ENCODE peak calls at places on chromosomes 12 and 14, in five cellular contexts. I, Z, Q, V and S are unnamed samples.

GRCh38 chr14:95200404-95200803 is 43.1 kb upstream of the DICER1 start:
- DNase-seq in Q (no peak), V (no peak), I (no peak), Z (peak; percentile 60), S (no peak)

GRCh38 chr14:40139657-40140056 is 707.4 kb upstream of the FBXO33 start:
- DNase-seq in V (no peak), Q (no peak), Z (no peak), I (no peak), S (no peak)

GRCh38 chr12:6607751-6608591 is 792 bp upstream of the CHD4 start:
- DNase-seq in V (peak; percentile 50), Q (peak; percentile 74), I (peak; percentile 89), Z (peak; percentile 82), S (no peak)

GRCh38 chr14:66782853-66783252 is 274.9 kb downstream of the GPHN start:
- DNase-seq in Z (no peak), Q (no peak), V (no peak), I (no peak), S (no peak)

GRCh38 chr14:81412779-81413178 is 12.7 kb upstream of the STON2 start:
- DNase-seq in V (no peak), Z (no peak), Q (no peak), I (no peak), S (no peak)

GRCh38 chr12:46187023-46187422 is 81.8 kb downstream of the SLC38A1 start:
- DNase-seq in Q (no peak), I (no peak), V (peak; percentile 60), Z (peak; percentile 31), S (no peak)

GRCh38 chr12:6285063-6285477 is 25.4 kb upstream of the PLEKHG6 start:
- DNase-seq in Z (peak; percentile 68), V (peak; percentile 68), I (peak; percentile 73), Q (peak; percentile 69), S (no peak)

GRCh38 chr14:42556551-42556950 is 949.9 kb downstream of the LRFN5 start:
- DNase-seq in Z (no peak), I (no peak), V (no peak), Q (no peak), S (no peak)

GRCh38 chr12:43540474-43540873 is 11.5 kb downstream of the ADAMTS20 start:
- DNase-seq in V (no peak), I (no peak), Q (no peak), Z (no peak), S (no peak)

DNA sequence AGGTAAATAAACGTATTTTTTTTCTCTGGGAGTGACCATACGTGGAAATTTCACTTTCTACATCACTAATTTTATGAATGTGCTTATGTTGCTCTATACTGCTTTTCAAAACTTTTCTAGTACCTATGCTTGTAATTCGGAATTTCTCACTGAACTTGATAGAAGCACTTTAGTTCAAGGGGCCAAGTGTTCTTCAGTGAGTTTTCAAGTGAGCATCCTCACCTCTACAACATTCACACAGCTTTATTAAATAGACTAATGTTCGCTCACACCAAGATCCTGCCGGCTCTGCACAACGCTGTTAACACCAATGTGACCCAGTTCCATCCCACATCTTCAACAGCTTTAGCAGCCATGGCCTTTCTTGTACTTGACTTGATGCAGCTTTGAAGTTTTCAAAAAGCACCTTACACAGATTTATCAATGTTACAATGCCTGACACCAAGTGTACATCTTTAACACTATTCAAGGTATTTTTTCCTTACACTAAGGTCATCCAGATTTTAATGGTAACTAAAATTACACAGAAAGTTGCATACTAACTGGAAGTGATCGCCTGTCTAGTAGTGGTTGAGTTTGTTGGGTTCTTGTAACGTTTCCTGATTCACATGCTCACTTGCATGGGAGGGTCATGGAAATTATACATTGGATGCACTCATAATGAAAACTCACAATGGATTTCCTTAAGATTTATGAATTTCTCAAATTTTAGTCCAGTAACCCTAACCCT is 4.5 kb downstream of the UBC start:
- DNase-seq in Q (no peak), I (peak; percentile 82), V (no peak), Z (peak; percentile 40), S (no peak)
- TF ChIP-seq POLR2A in Q (no peak), I (peak; percentile 42), V (no peak), Z (no peak), S (no peak)

GRCh38 chr12:89709157-89709993 is 737 bp upstream of the ATP2B1 start:
- DNase-seq in Q (peak; percentile 100), V (peak; percentile 99), Z (peak; percentile 99), I (peak; percentile 100), S (peak; percentile 100)

GRCh38 chr12:89710873-89711179 is 2.2 kb upstream of the ATP2B1 start:
- DNase-seq in Z (no peak), V (no peak), I (no peak), Q (no peak), S (no peak)

GRCh38 chr12:89708793-89709156 is at the start of gene ATP2B1:
- DNase-seq in Z (peak; percentile 90), V (peak; percentile 61), Q (peak; percentile 92), I (peak; percentile 88), S (peak; percentile 97)

GRCh38 chr12:89707992-89708792 is 446 bp downstream of the ATP2B1 start:
- DNase-seq in V (no peak), Q (peak; percentile 36), I (peak; percentile 22), Z (peak; percentile 45), S (peak; percentile 35)

GRCh38 chr12:89709994-89710872 is 1.6 kb upstream of the ATP2B1 start:
- DNase-seq in Z (peak; percentile 35), Q (peak; percentile 52), I (no peak), V (peak; percentile 36), S (peak; percentile 94)
- H3K4me3 ChIP-seq in Z (peak overlapping the region; percentile 62), Q (peak overlapping the region; percentile 91), I (peak overlapping the region; percentile 91), V (peak overlapping the region; percentile 59), S (peak overlapping the region; percentile 83)

GRCh38 chr14:69625299-69626131 is 14.1 kb downstream of the SUSD6 start:
- DNase-seq in I (no peak), Q (peak; percentile 55), V (peak; percentile 52), Z (peak; percentile 48), S (no peak)
- TF ChIP-seq POLR2A in I (no peak), Q (no peak), V (no peak), Z (peak; percentile 18), S (no peak)

DNA sequence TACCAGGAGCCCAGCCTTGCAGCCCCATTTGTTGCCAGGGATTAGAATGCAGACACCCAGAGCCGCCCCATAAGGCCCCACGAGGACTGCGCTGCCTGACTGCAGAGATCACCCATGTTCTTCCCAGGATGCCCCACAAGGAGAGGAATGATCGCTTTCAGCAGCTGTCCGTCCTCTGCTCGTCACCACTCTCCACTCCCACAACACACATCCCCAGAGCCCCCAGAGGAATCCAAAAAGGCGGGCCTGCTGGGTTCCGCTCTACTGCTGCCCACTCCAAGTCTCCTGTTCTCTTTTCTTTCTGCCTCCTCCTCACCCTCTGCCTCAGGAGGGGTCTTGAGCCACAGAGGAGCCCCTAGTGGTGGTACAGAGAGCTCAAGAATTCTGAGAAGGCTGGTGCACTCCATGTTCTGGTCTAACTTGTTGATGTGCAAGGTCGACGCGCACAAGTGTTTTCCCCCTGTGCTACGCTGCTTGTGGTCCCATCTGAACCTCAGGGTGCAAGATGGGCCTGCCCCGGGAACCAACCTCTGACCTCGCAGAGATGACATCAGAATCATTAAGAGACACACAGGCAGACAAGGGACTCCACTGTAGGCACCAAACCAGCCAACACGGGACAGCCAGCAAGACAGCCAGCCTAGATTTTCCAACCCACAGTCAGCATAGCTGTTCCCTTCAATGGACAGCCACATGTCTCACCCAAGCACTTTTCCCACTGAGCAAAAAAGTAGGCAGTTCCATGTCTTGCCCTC is 30.0 kb downstream of the PXN start:
- DNase-seq in I (peak; percentile 47), Q (no peak), Z (no peak), V (no peak), S (no peak)
- H3K4me3 ChIP-seq in I (no peak overlapping the region), Q (peak overlapping the region; percentile 11), Z (no peak overlapping the region), V (no peak overlapping the region), S (no peak overlapping the region)

GRCh38 chr12:122423258-122424165 is 1.0 kb upstream of the CLIP1 start:
- DNase-seq in Z (peak; percentile 19), I (peak; percentile 77), V (no peak), Q (no peak), S (no peak)
- TF ChIP-seq POLR2A in Z (peak; percentile 49), I (peak; percentile 40), V (no peak), Q (no peak), S (no peak)